ENCODE peak calls at places on chromosomes 7 and 10, in nine cellular contexts. O is body of pancreas, Z is PC-3, X is suprapubic skin, E is HCT116, F is transverse colon, I is IMR-90, V is GM12878, P is psoas muscle. C is an unnamed sample. For H3K9me3 and H3K36me3, the result is how much of the 10 kb centered on the place peaks cover.

GRCh38 chr7:140375808-140376730 is 22.3 kb downstream of the SLC37A3 start:
- DNase-seq in O (no peak), Z (no peak), X (no peak), E (no peak), F (no peak), I (no peak), V (no peak), P (no peak), C (no peak)

GRCh38 chr7:90759752-90760151 is 163.6 kb downstream of the CDK14 start:
- DNase-seq in O (no peak), Z (no peak), X (no peak), E (no peak), F (no peak), I (no peak), V (no peak), P (no peak), C (no peak)

GRCh38 chr10:89771684-89772083 is 70.3 kb downstream of the KIF20B start:
- DNase-seq in O (no peak), Z (no peak), X (no peak), E (no peak), F (no peak), I (no peak), V (no peak), P (no peak), C (no peak)

GRCh38 chr7:128814496-128814895 is 15.7 kb upstream of the FLNC start:
- DNase-seq in O (no peak), Z (no peak), X (no peak), E (no peak), F (no peak), I (no peak), V (no peak), P (no peak), C (no peak)

GRCh38 chr7:112069879-112070321 is 136.3 kb downstream of the DOCK4 start:
- DNase-seq in O (no peak), Z (peak), X (no peak), E (no peak), F (no peak), I (peak), V (no peak), P (no peak), C (no peak)

GRCh38 chr7:67696878-67697277 is 700.2 kb downstream of the TYW1 start:
- DNase-seq in O (no peak), Z (no peak), X (no peak), E (no peak), F (no peak), I (no peak), V (no peak), P (no peak), C (no peak)

GRCh38 chr7:128094686-128095085 is 63.4 kb upstream of the LRRC4 start:
- DNase-seq in O (no peak), Z (no peak), X (no peak), E (no peak), F (no peak), I (no peak), V (no peak), P (no peak), C (no peak)

GRCh38 chr7:6271694-6272371 is 591 bp downstream of the CYTH3 start:
- DNase-seq in O (peak), Z (no peak), X (no peak), E (no peak), F (peak), I (no peak), V (no peak), P (peak), C (peak)

GRCh38 chr10:89522463-89522862 is 12.9 kb downstream of the SLC16A12 start:
- DNase-seq in O (no peak), Z (peak), X (no peak), E (no peak), F (no peak), I (peak), V (no peak), P (no peak), C (no peak)

GRCh38 chr10:71004176-71004575 is 115.8 kb upstream of the PCBD1 start:
- DNase-seq in O (no peak), Z (no peak), X (no peak), E (no peak), F (no peak), I (no peak), V (no peak), P (no peak), C (no peak)

GRCh38 chr10:91409069-91409868 is 875 bp upstream of the HECTD2 start:
- DNase-seq in O (peak), Z (peak), X (peak), E (no peak), F (peak), I (peak), V (no peak), P (peak), C (peak)

GRCh38 chr7:81161459-81162075 is 242.7 kb upstream of the SEMA3C start:
- DNase-seq in O (no peak), Z (peak), X (no peak), E (peak), F (no peak), I (peak), V (no peak), P (no peak), C (no peak)

GRCh38 chr10:71975891-71976725 is 11.9 kb downstream of the CHST3 start:
- DNase-seq in O (no peak), Z (peak), X (no peak), E (peak), F (peak), I (peak), V (no peak), P (peak), C (no peak)

GRCh38 chr10:114157912-114158311 is 16.1 kb downstream of the CCDC186 start:
- DNase-seq in O (no peak), Z (no peak), X (no peak), E (no peak), F (no peak), I (no peak), V (no peak), P (no peak), C (no peak)

GRCh38 chr10:131418686-131419085 is 107.2 kb upstream of the TCERG1L start:
- DNase-seq in O (no peak), Z (peak), X (no peak), E (no peak), F (no peak), I (no peak), V (no peak), P (no peak), C (no peak)

GRCh38 chr7:129908181-129908580 is 44.6 kb downstream of the UBE2H start:
- DNase-seq in O (no peak), Z (no peak), X (no peak), E (no peak), F (no peak), I (no peak), V (no peak), P (no peak), C (no peak)

GRCh38 chr7:129909669-129910068 is 43.1 kb downstream of the UBE2H start:
- DNase-seq in O (no peak), Z (no peak), X (no peak), E (no peak), F (no peak), I (no peak), V (no peak), P (no peak), C (no peak)

GRCh38 chr7:129913428-129913827 is 39.3 kb downstream of the UBE2H start:
- DNase-seq in O (no peak), Z (no peak), X (no peak), E (no peak), F (no peak), I (no peak), V (no peak), P (no peak), C (no peak)

GRCh38 chr7:129914536-129915272 is 38.1 kb downstream of the UBE2H start:
- DNase-seq in O (no peak), Z (no peak), X (no peak), E (no peak), F (no peak), I (no peak), V (no peak), P (no peak), C (no peak)

GRCh38 chr7:129911790-129912189 is 41.0 kb downstream of the UBE2H start:
- DNase-seq in O (no peak), Z (peak), X (no peak), E (no peak), F (no peak), I (peak), V (no peak), P (no peak), C (no peak)
- H3K9me3 ChIP-seq in O (under half), Z (under half), X (under half), E (under half), F (under half), I (under half), V (under half), P (under half), C (under half)

GRCh38 chr7:149198161-149198816 is 2.9 kb downstream of the ZNF282 start:
- DNase-seq in O (no peak), Z (no peak), X (no peak), E (no peak), F (no peak), I (no peak), V (no peak), P (peak), C (no peak)

GRCh38 chr7:149205690-149206381 is 10.5 kb downstream of the ZNF282 start:
- DNase-seq in O (no peak), Z (peak), X (no peak), E (no peak), F (peak), I (no peak), V (no peak), P (peak), C (no peak)

GRCh38 chr7:149207324-149208035 is 12.1 kb downstream of the ZNF282 start:
- DNase-seq in O (no peak), Z (no peak), X (no peak), E (no peak), F (no peak), I (no peak), V (no peak), P (peak), C (no peak)

GRCh38 chr7:149199234-149199990 is 4.1 kb downstream of the ZNF282 start:
- DNase-seq in O (no peak), Z (peak), X (no peak), E (no peak), F (no peak), I (peak), V (no peak), P (peak), C (no peak)

DNA sequence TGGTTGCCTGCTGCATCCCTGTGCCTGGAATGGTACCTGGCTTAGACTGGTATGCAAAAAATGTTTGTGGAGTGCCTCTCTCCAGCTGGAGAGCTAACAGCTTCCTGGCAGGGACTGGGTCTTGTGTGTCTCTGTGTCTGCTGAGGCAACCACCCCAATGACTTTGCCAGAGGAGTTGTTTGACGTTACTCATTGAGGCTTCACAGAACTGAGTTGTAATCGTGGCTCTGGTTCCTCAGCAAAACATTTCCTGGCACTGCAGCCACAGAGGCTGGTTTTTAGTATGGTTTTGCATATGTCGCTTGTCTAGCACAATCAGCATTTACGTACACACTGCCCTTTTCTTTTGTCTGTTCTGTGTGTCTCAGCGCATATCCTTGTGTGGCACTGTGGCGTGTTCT is 7.5 kb downstream of the ZNF282 start:
- DNase-seq in O (no peak), Z (no peak), X (no peak), E (no peak), F (no peak), I (peak), V (no peak), P (peak), C (no peak)
- H3K36me3 ChIP-seq in O (under half), Z (half or more), X (half or more), E (half or more), F (half or more), I (half or more), V (under half), P (half or more), C (half or more)

DNA sequence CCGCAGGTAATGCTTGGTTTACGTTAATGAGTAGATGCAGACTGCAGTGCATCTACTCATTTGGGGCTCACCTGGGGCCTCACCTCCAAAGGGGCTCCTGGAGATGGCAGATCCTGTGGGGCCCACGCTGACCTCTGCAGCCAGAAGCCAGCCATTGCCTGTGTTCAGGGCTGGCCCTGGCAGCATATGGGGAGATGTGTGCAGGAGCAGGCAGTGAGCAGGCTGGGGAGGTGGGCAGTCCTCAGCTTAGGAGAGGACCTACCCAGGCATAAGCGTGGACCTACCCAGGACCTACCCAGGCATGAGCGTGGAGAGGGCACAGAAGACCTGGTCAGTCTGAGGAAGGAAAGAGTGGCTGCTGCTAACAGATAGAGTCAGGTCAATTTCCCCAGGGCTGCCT is 178.5 kb downstream of the PTPRN2 start:
- DNase-seq in O (no peak), Z (no peak), X (peak), E (no peak), F (no peak), I (no peak), V (no peak), P (no peak), C (no peak)
- H3K9me3 ChIP-seq in O (under half), Z (under half), X (under half), E (under half), F (under half), I (under half), V (under half), P (under half), C (under half)

GRCh38 chr10:7755103-7755502 is 32.7 kb downstream of the KIN start:
- DNase-seq in O (no peak), Z (no peak), X (no peak), E (no peak), F (no peak), I (no peak), V (no peak), P (no peak), C (no peak)
- H3K36me3 ChIP-seq in O (under half), Z (under half), X (half or more), E (under half), F (half or more), I (under half), V (under half), P (half or more), C (half or more)

GRCh38 chr7:130256716-130257115 is 9.9 kb upstream of the CPA2 start:
- DNase-seq in O (no peak), Z (no peak), X (no peak), E (no peak), F (no peak), I (no peak), V (no peak), P (no peak), C (no peak)
- H3K9me3 ChIP-seq in O (under half), Z (under half), X (under half), E (under half), F (under half), I (under half), V (under half), P (under half), C (half or more)

GRCh38 chr7:77606561-77606960 is 69.5 kb downstream of the PTPN12 start:
- DNase-seq in O (no peak), Z (peak), X (no peak), E (no peak), F (no peak), I (peak), V (no peak), P (no peak), C (no peak)

DNA sequence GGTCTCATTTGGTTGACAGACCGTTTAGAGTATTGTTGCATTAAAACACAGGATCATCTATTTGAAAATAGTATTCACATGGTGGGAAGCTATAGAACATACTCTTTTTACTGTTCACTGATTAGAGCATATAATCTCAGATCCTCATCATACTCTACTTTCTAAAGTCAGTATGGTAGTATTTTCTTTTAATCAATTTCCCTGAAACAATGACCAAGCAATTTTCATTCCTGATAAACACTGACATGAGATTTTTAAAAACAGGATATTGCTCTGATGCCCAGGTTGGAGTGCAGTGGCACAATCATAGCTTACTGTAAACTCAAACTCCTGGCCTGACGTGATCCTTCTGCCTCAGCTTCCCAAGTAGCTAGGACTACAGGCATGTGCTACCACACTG is 63.9 kb downstream of the PTPN12 start:
- DNase-seq in O (no peak), Z (no peak), X (no peak), E (no peak), F (no peak), I (no peak), V (no peak), P (no peak), C (no peak)
- H3K36me3 ChIP-seq in O (under half), Z (under half), X (half or more), E (under half), F (under half), I (under half), V (under half), P (half or more), C (half or more)

GRCh38 chr7:1908823-1909420 is 238.8 kb downstream of the ELFN1 start:
- DNase-seq in O (no peak), Z (no peak), X (no peak), E (no peak), F (no peak), I (no peak), V (no peak), P (peak), C (no peak)

GRCh38 chr7:1910827-1911226 is 240.8 kb downstream of the ELFN1 start:
- DNase-seq in O (no peak), Z (no peak), X (no peak), E (no peak), F (no peak), I (no peak), V (no peak), P (no peak), C (no peak)

GRCh38 chr7:1907751-1908365 is 237.8 kb downstream of the ELFN1 start:
- DNase-seq in O (no peak), Z (no peak), X (no peak), E (no peak), F (no peak), I (no peak), V (no peak), P (peak), C (no peak)

GRCh38 chr7:1910081-1910685 is 240.1 kb downstream of the ELFN1 start:
- DNase-seq in O (no peak), Z (no peak), X (no peak), E (no peak), F (no peak), I (no peak), V (no peak), P (peak), C (no peak)

GRCh38 chr7:1909476-1909875 is 239.4 kb downstream of the ELFN1 start:
- DNase-seq in O (no peak), Z (no peak), X (no peak), E (no peak), F (no peak), I (no peak), V (no peak), P (peak), C (no peak)
- H3K9me3 ChIP-seq in O (under half), Z (under half), X (under half), E (under half), F (under half), I (under half), V (under half), P (under half), C (under half)

DNA sequence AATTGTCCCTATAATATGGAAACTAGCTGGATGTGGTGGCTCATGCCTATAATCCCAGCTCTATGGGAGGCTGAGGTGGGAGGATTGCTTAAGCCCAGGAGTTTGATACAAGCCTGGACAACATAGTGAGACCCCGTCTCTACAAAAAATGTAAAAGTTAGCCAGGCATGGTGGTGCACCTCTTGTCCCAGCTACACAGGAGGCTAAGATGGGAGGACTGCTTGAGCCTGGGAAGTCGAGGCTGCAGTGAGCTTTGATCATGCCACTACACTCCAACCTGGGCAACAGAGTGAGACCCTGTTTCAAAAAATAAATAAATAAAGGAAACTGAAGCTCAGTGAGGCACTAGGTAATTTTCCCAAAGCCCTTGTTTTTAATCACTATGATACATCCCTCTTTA is 15.7 kb upstream of the ERLIN1 start:
- DNase-seq in O (no peak), Z (no peak), X (no peak), E (no peak), F (no peak), I (no peak), V (no peak), P (no peak), C (no peak)
- H3K36me3 ChIP-seq in O (under half), Z (under half), X (half or more), E (half or more), F (half or more), I (under half), V (under half), P (half or more), C (half or more)

GRCh38 chr7:19552576-19552975 is 156.3 kb downstream of the POLR1F start:
- DNase-seq in O (no peak), Z (no peak), X (no peak), E (no peak), F (no peak), I (no peak), V (no peak), P (no peak), C (no peak)
- H3K9me3 ChIP-seq in O (under half), Z (under half), X (under half), E (under half), F (under half), I (under half), V (under half), P (under half), C (under half)